ENCODE peak calls at places on chromosomes 16 and 17, in five cellular contexts. One of them, this sample, is unnamed. For H3K4me1, the result is how much of the 10 kb centered on the place peaks cover.

GRCh38 chr16:57473906-57474305 is 11.4 kb downstream of the POLR2C start:
- DNase-seq in OCI-LY7: no peak
- DNase-seq in fibroblast of lung: no peak
- DNase-seq in endodermal cell: no peak
- DNase-seq in uterus: no peak
- DNase-seq in this sample: no peak

GRCh38 chr17:81528651-81529436 is 667 bp downstream of the FSCN2 start:
- DNase-seq in OCI-LY7: no peak
- DNase-seq in fibroblast of lung: no peak
- DNase-seq in endodermal cell: no peak
- DNase-seq in uterus: no peak
- DNase-seq in this sample: no peak

GRCh38 chr16:69273009-69273408 is 38.1 kb upstream of the VPS4A start:
- DNase-seq in OCI-LY7: no peak
- DNase-seq in fibroblast of lung: peak
- DNase-seq in endodermal cell: no peak
- DNase-seq in uterus: no peak
- DNase-seq in this sample: no peak

GRCh38 chr16:57266531-57267268 is 17.8 kb downstream of the PLLP start:
- DNase-seq in OCI-LY7: no peak
- DNase-seq in fibroblast of lung: peak
- DNase-seq in endodermal cell: no peak
- DNase-seq in uterus: no peak
- DNase-seq in this sample: no peak

GRCh38 chr17:27294689-27295630 is 1.0 kb downstream of the WSB1 start:
- DNase-seq in OCI-LY7: peak
- DNase-seq in fibroblast of lung: peak
- DNase-seq in endodermal cell: peak
- DNase-seq in uterus: peak
- DNase-seq in this sample: peak

GRCh38 chr17:78960945-78961344 is 18.8 kb downstream of the LGALS3BP start:
- DNase-seq in OCI-LY7: no peak
- DNase-seq in fibroblast of lung: peak
- DNase-seq in endodermal cell: no peak
- DNase-seq in uterus: no peak
- DNase-seq in this sample: peak

GRCh38 chr17:63916566-63917185 is 2.0 kb downstream of the GH1 start:
- DNase-seq in OCI-LY7: no peak
- DNase-seq in fibroblast of lung: no peak
- DNase-seq in endodermal cell: no peak
- DNase-seq in uterus: no peak
- DNase-seq in this sample: no peak

GRCh38 chr17:76796081-76796480 is 58.2 kb downstream of the MFSD11 start:
- DNase-seq in OCI-LY7: no peak
- DNase-seq in fibroblast of lung: peak
- DNase-seq in endodermal cell: no peak
- DNase-seq in uterus: no peak
- DNase-seq in this sample: no peak

GRCh38 chr16:84896847-84897246 is 77.1 kb downstream of the CRISPLD2 start:
- DNase-seq in OCI-LY7: no peak
- DNase-seq in fibroblast of lung: no peak
- DNase-seq in endodermal cell: no peak
- DNase-seq in uterus: no peak
- DNase-seq in this sample: no peak

GRCh38 chr16:683396-684066 is 603 bp downstream of the JMJD8 start:
- DNase-seq in OCI-LY7: no peak
- DNase-seq in fibroblast of lung: no peak
- DNase-seq in endodermal cell: peak
- DNase-seq in uterus: no peak
- DNase-seq in this sample: no peak

GRCh38 chr16:68416057-68417046 is 32.0 kb downstream of the SMPD3 start:
- DNase-seq in OCI-LY7: no peak
- DNase-seq in fibroblast of lung: no peak
- DNase-seq in endodermal cell: no peak
- DNase-seq in uterus: no peak
- DNase-seq in this sample: no peak

GRCh38 chr17:57988301-57989010 is 402 bp upstream of the VEZF1 start:
- DNase-seq in OCI-LY7: peak
- DNase-seq in fibroblast of lung: peak
- DNase-seq in endodermal cell: peak
- DNase-seq in uterus: peak
- DNase-seq in this sample: peak

GRCh38 chr16:81669473-81670350 is 109.4 kb upstream of the PLCG2 start:
- DNase-seq in OCI-LY7: no peak
- DNase-seq in fibroblast of lung: no peak
- DNase-seq in endodermal cell: no peak
- DNase-seq in uterus: no peak
- DNase-seq in this sample: no peak

GRCh38 chr17:47265983-47266541 is 12.4 kb downstream of the ITGB3 start:
- DNase-seq in OCI-LY7: no peak
- DNase-seq in fibroblast of lung: peak
- DNase-seq in endodermal cell: no peak
- DNase-seq in uterus: no peak
- DNase-seq in this sample: peak

GRCh38 chr16:66273644-66274334 is 92.7 kb upstream of the CDH5 start:
- DNase-seq in OCI-LY7: no peak
- DNase-seq in fibroblast of lung: peak
- DNase-seq in endodermal cell: peak
- DNase-seq in uterus: no peak
- DNase-seq in this sample: no peak

GRCh38 chr17:8248751-8249607 is at the start of gene PFAS:
- DNase-seq in OCI-LY7: peak
- DNase-seq in fibroblast of lung: peak
- DNase-seq in endodermal cell: peak
- DNase-seq in uterus: peak
- DNase-seq in this sample: peak

GRCh38 chr17:80252871-80253270 is 7.8 kb upstream of the RNF213 start:
- DNase-seq in OCI-LY7: peak
- DNase-seq in fibroblast of lung: peak
- DNase-seq in endodermal cell: peak
- DNase-seq in uterus: no peak
- DNase-seq in this sample: no peak

GRCh38 chr17:68598074-68598473 is 3.1 kb downstream of the FAM20A start:
- DNase-seq in OCI-LY7: no peak
- DNase-seq in fibroblast of lung: no peak
- DNase-seq in endodermal cell: no peak
- DNase-seq in uterus: no peak
- DNase-seq in this sample: no peak

GRCh38 chr16:84340305-84341040 is 27.9 kb upstream of the ATP2C2 start:
- DNase-seq in OCI-LY7: no peak
- DNase-seq in fibroblast of lung: no peak
- DNase-seq in endodermal cell: no peak
- DNase-seq in uterus: no peak
- DNase-seq in this sample: no peak

GRCh38 chr17:15886804-15887203 is 58.1 kb upstream of the ADORA2B start:
- DNase-seq in OCI-LY7: no peak
- DNase-seq in fibroblast of lung: no peak
- DNase-seq in endodermal cell: no peak
- DNase-seq in uterus: no peak
- DNase-seq in this sample: no peak

GRCh38 chr16:88924834-88925539 is 52.0 kb downstream of the CBFA2T3 start:
- DNase-seq in OCI-LY7: peak
- DNase-seq in fibroblast of lung: peak
- DNase-seq in endodermal cell: peak
- DNase-seq in uterus: peak
- DNase-seq in this sample: no peak
- H3K4me1 ChIP-seq in OCI-LY7: under half
- H3K4me1 ChIP-seq in fibroblast of lung: under half
- H3K4me1 ChIP-seq in endodermal cell: under half
- H3K4me1 ChIP-seq in uterus: under half
- H3K4me1 ChIP-seq in this sample: under half

GRCh38 chr16:27748868-27749546 is 199.1 kb downstream of the KATNIP start:
- DNase-seq in OCI-LY7: peak
- DNase-seq in fibroblast of lung: peak
- DNase-seq in endodermal cell: peak
- DNase-seq in uterus: peak
- DNase-seq in this sample: peak
- TF ChIP-seq CTCF in OCI-LY7: peak
- TF ChIP-seq CTCF in fibroblast of lung: peak
- TF ChIP-seq CTCF in endodermal cell: peak
- TF ChIP-seq CTCF in uterus: no peak
- TF ChIP-seq CTCF in this sample: peak

DNA sequence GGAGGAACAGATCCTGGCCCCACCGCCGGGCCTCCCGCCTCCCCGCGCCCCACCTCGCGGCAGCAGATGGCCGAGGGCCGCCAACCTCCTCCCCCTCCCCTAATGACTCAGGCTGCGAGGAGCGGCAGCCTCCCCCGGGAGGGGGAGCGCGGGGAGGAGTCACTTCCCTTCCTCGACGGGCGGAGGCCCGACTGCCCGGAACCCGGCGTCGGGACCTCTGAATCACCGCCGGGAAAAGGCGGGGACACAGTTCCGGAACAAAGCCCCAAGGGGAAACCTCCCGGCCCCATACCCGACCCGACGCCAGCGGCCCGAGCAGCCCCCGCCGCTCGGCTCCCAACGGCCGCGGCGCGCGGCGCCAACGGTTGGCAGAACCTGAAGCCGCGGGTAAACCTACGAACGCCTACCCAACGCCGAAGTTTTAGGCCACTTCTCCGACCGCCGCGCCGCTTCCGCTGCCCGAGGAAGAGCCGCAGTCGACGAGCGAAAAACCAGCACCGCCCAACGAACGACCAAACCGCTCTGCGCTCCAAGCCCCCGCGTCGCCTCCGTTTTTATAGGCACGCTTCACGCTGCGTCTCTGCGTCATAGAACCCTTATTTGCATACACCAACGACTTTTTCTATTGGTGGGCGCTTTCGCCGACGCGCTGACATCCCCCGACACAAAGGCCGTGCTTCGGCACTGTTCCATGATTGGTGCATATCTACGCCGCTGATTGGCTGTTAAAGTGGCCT is 5.2 kb upstream of the UNK start:
- DNase-seq in OCI-LY7: peak
- DNase-seq in fibroblast of lung: peak
- DNase-seq in endodermal cell: peak
- DNase-seq in uterus: peak
- DNase-seq in this sample: peak
- H3K4me1 ChIP-seq in OCI-LY7: under half
- H3K4me1 ChIP-seq in fibroblast of lung: under half
- H3K4me1 ChIP-seq in endodermal cell: under half
- H3K4me1 ChIP-seq in uterus: under half
- H3K4me1 ChIP-seq in this sample: under half

DNA sequence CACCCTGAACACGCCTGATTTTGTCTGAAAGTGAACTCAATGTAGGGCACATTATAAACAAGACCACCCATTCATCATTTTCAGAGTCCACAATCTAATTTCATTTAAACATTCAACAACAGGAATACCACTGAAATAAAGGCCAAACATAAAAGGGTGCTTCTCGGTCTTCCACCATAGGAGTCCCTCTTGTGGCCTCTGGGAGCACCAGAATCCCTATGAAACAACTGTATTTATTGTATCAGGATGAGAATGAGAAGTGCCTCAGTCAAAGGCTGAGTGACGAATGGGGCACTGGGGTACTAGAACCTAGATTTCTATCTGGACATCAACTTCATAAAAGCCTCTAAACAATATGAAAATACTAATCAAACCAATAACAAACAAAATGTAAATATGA is 40.4 kb downstream of the NXPH3 start:
- DNase-seq in OCI-LY7: no peak
- DNase-seq in fibroblast of lung: no peak
- DNase-seq in endodermal cell: no peak
- DNase-seq in uterus: no peak
- DNase-seq in this sample: no peak
- TF ChIP-seq CTCF in OCI-LY7: peak
- TF ChIP-seq CTCF in fibroblast of lung: peak
- TF ChIP-seq CTCF in endodermal cell: peak
- TF ChIP-seq CTCF in uterus: peak
- TF ChIP-seq CTCF in this sample: peak

DNA sequence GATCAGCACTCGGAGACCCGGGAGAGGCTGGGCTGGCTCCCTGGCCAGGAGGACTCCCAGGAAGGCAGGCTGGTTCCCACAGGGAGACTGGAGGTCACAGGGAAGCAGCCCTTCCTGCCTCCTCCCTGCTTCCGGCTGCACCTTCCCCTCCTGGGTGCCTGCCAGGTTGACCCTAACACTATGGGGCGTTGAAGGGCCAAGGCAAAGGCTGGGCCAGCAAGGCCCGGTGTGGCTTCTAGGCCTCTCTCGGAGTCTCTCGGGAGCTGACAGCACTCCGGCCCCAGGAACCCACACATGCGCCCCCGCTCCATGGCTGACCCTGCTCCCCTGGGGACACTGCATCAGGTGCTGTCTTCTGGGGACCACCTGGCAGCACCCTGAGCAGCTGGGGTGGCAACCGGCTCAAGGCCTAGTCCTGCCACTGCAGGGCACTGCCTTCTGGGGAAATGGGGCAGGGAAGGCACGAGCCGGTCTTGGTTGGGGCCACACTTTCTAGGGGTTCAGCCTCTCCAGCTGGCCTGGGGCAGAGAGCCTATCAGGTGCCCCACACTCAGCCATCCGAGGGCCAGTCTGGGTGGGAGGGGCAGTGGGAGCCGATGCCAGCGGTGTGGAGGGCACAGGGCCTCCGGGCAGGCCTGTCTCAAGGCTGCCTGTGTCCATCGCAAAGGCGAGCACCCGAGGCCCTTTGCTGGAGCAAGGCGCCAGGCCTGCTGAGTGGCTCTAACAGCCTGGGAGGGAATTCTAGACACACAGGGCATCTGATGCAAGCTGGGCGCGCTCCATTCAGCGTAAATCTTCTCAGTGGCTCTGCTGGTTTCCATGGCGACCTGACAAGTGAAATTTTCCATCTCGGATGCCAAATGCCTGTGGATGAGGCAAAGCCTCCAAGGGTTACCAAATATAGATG is 5.6 kb upstream of the MTSS2 start:
- DNase-seq in OCI-LY7: no peak
- DNase-seq in fibroblast of lung: peak
- DNase-seq in endodermal cell: no peak
- DNase-seq in uterus: peak
- DNase-seq in this sample: peak
- H3K4me1 ChIP-seq in OCI-LY7: under half
- H3K4me1 ChIP-seq in fibroblast of lung: half or more
- H3K4me1 ChIP-seq in endodermal cell: under half
- H3K4me1 ChIP-seq in uterus: under half
- H3K4me1 ChIP-seq in this sample: half or more

GRCh38 chr17:35088647-35088910 is 25.1 kb upstream of the RFFL start:
- DNase-seq in OCI-LY7: peak
- DNase-seq in fibroblast of lung: no peak
- DNase-seq in endodermal cell: no peak
- DNase-seq in uterus: peak
- DNase-seq in this sample: no peak
- TF ChIP-seq CTCF in OCI-LY7: peak
- TF ChIP-seq CTCF in fibroblast of lung: no peak
- TF ChIP-seq CTCF in endodermal cell: peak
- TF ChIP-seq CTCF in uterus: no peak
- TF ChIP-seq CTCF in this sample: no peak

This sample was measured in heart left ventricle.